ENCODE peak calls at places on chromosomes 3 and 15, in nine cellular contexts. One of them, this sample, is unnamed.
A peak's percentile ranks its signal among the peaks of the same experiment; 100 is the strongest.

GRCh38 chr15:58559904-58560588 is 128.3 kb downstream of the LIPC start:
- DNase-seq in body of pancreas: no peak
- DNase-seq in tibial artery: no peak
- DNase-seq in CD8-positive, alpha-beta T cell: no peak
- DNase-seq in psoas muscle: no peak
- DNase-seq in ovary: no peak
- DNase-seq in ascending aorta: no peak
- DNase-seq in uterus: no peak
- DNase-seq in PC-3: no peak
- DNase-seq in this sample: no peak

GRCh38 chr15:95609096-95609495 is 721.4 kb upstream of the NR2F2 start:
- DNase-seq in ascending aorta: no peak
- DNase-seq in body of pancreas: no peak
- DNase-seq in tibial artery: no peak
- DNase-seq in PC-3: peak; percentile 31
- DNase-seq in CD8-positive, alpha-beta T cell: no peak
- DNase-seq in psoas muscle: no peak
- DNase-seq in ovary: no peak
- DNase-seq in uterus: no peak
- DNase-seq in this sample: no peak

GRCh38 chr3:171183042-171183441 is 156.5 kb upstream of the SLC2A2 start:
- DNase-seq in CD8-positive, alpha-beta T cell: no peak
- DNase-seq in PC-3: peak; percentile 65
- DNase-seq in uterus: no peak
- DNase-seq in ascending aorta: no peak
- DNase-seq in tibial artery: no peak
- DNase-seq in body of pancreas: peak; percentile 42
- DNase-seq in psoas muscle: no peak
- DNase-seq in ovary: no peak
- DNase-seq in this sample: no peak

GRCh38 chr3:14822875-14823807 is 4.4 kb downstream of the FGD5 start:
- DNase-seq in CD8-positive, alpha-beta T cell: no peak
- DNase-seq in uterus: no peak
- DNase-seq in ovary: no peak
- DNase-seq in psoas muscle: peak; percentile 28
- DNase-seq in PC-3: no peak
- DNase-seq in body of pancreas: no peak
- DNase-seq in tibial artery: no peak
- DNase-seq in ascending aorta: no peak
- DNase-seq in this sample: no peak

GRCh38 chr3:188943591-188943990 is 228.2 kb upstream of the TPRG1 start:
- DNase-seq in tibial artery: no peak
- DNase-seq in PC-3: no peak
- DNase-seq in psoas muscle: no peak
- DNase-seq in uterus: no peak
- DNase-seq in ovary: no peak
- DNase-seq in ascending aorta: no peak
- DNase-seq in CD8-positive, alpha-beta T cell: no peak
- DNase-seq in body of pancreas: no peak
- DNase-seq in this sample: no peak

GRCh38 chr3:141268791-141269190 is 37.2 kb downstream of the PXYLP1 start:
- DNase-seq in body of pancreas: no peak
- DNase-seq in ovary: no peak
- DNase-seq in CD8-positive, alpha-beta T cell: no peak
- DNase-seq in psoas muscle: no peak
- DNase-seq in ascending aorta: no peak
- DNase-seq in tibial artery: peak; percentile 48
- DNase-seq in uterus: no peak
- DNase-seq in PC-3: no peak
- DNase-seq in this sample: no peak

GRCh38 chr3:197368330-197368729 is 69.9 kb upstream of the DLG1 start:
- DNase-seq in ascending aorta: no peak
- DNase-seq in ovary: no peak
- DNase-seq in tibial artery: peak; percentile 21
- DNase-seq in PC-3: no peak
- DNase-seq in uterus: no peak
- DNase-seq in psoas muscle: no peak
- DNase-seq in CD8-positive, alpha-beta T cell: no peak
- DNase-seq in body of pancreas: no peak
- DNase-seq in this sample: peak; percentile 6

GRCh38 chr3:48435774-48436476 is 4.0 kb downstream of the CCDC51 start:
- DNase-seq in ovary: peak; percentile 91
- DNase-seq in uterus: peak; percentile 85
- DNase-seq in psoas muscle: peak; percentile 89
- DNase-seq in CD8-positive, alpha-beta T cell: peak; percentile 88
- DNase-seq in ascending aorta: no peak
- DNase-seq in PC-3: peak; percentile 88
- DNase-seq in body of pancreas: peak; percentile 91
- DNase-seq in tibial artery: peak; percentile 92
- DNase-seq in this sample: peak; percentile 76

GRCh38 chr3:45878124-45878523 is 8.2 kb upstream of the CCR9 start:
- DNase-seq in PC-3: no peak
- DNase-seq in ovary: no peak
- DNase-seq in uterus: no peak
- DNase-seq in body of pancreas: no peak
- DNase-seq in CD8-positive, alpha-beta T cell: no peak
- DNase-seq in psoas muscle: no peak
- DNase-seq in ascending aorta: no peak
- DNase-seq in tibial artery: no peak
- DNase-seq in this sample: no peak

GRCh38 chr3:6631376-6631775 is 229.5 kb upstream of the GRM7 start:
- DNase-seq in body of pancreas: no peak
- DNase-seq in psoas muscle: no peak
- DNase-seq in ascending aorta: no peak
- DNase-seq in PC-3: no peak
- DNase-seq in tibial artery: no peak
- DNase-seq in uterus: no peak
- DNase-seq in CD8-positive, alpha-beta T cell: no peak
- DNase-seq in ovary: no peak
- DNase-seq in this sample: no peak

GRCh38 chr3:133301194-133301593 is 98.7 kb upstream of the BFSP2 start:
- DNase-seq in ovary: no peak
- DNase-seq in tibial artery: no peak
- DNase-seq in ascending aorta: no peak
- DNase-seq in uterus: no peak
- DNase-seq in body of pancreas: no peak
- DNase-seq in CD8-positive, alpha-beta T cell: no peak
- DNase-seq in PC-3: peak; percentile 49
- DNase-seq in psoas muscle: no peak
- DNase-seq in this sample: no peak

GRCh38 chr15:36954486-36954885 is 145.9 kb downstream of the MEIS2 start:
- DNase-seq in ascending aorta: no peak
- DNase-seq in psoas muscle: no peak
- DNase-seq in uterus: no peak
- DNase-seq in ovary: no peak
- DNase-seq in CD8-positive, alpha-beta T cell: no peak
- DNase-seq in tibial artery: no peak
- DNase-seq in body of pancreas: no peak
- DNase-seq in PC-3: peak; percentile 17
- DNase-seq in this sample: no peak
- H3K4me1 ChIP-seq in ascending aorta: no peaks in the 10 kb centered on the region
- H3K4me1 ChIP-seq in psoas muscle: no peaks in the 10 kb centered on the region
- H3K4me1 ChIP-seq in uterus: no peaks in the 10 kb centered on the region
- H3K4me1 ChIP-seq in ovary: no peaks in the 10 kb centered on the region
- H3K4me1 ChIP-seq in CD8-positive, alpha-beta T cell: no peaks in the 10 kb centered on the region
- H3K4me1 ChIP-seq in tibial artery: no peaks in the 10 kb centered on the region
- H3K4me1 ChIP-seq in body of pancreas: peaks cover 3% of the 10 kb centered on the region
- H3K4me1 ChIP-seq in PC-3: no peaks in the 10 kb centered on the region
- H3K4me1 ChIP-seq in this sample: no peaks in the 10 kb centered on the region

DNA sequence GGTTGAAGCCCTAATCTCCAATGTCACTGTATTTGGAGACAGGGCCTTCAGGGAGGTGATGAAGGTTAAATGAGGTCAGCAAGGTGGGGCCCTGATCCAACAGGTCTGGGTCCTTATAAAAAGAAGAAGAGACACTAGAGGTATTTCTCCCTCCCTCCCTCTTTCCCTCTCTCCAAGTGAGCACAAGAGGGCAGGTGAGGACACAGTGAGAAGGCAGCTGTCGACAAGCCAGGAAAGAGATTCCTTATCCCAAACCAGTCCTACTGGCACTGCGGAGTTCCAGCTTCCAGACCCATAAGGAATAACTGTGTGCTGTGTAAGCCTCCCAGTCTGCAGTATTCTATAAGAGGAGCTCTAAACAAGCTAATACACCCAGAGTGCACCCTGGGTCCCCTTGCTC is 134.7 kb downstream of the ADAMTS17 start:
- DNase-seq in uterus: no peak
- DNase-seq in PC-3: peak; percentile 22
- DNase-seq in ovary: no peak
- DNase-seq in psoas muscle: no peak
- DNase-seq in ascending aorta: no peak
- DNase-seq in tibial artery: no peak
- DNase-seq in CD8-positive, alpha-beta T cell: no peak
- DNase-seq in body of pancreas: peak; percentile 70
- DNase-seq in this sample: no peak
- H3K4me1 ChIP-seq in uterus: no peaks in the 10 kb centered on the region
- H3K4me1 ChIP-seq in PC-3: peaks cover 10% of the 10 kb centered on the region
- H3K4me1 ChIP-seq in ovary: peaks cover 11% of the 10 kb centered on the region
- H3K4me1 ChIP-seq in psoas muscle: peaks cover 23% of the 10 kb centered on the region
- H3K4me1 ChIP-seq in ascending aorta: no peaks in the 10 kb centered on the region
- H3K4me1 ChIP-seq in tibial artery: no peaks in the 10 kb centered on the region
- H3K4me1 ChIP-seq in CD8-positive, alpha-beta T cell: peaks cover 5% of the 10 kb centered on the region
- H3K4me1 ChIP-seq in body of pancreas: peaks cover 62% of the 10 kb centered on the region
- H3K4me1 ChIP-seq in this sample: no peaks in the 10 kb centered on the region

GRCh38 chr15:84911879-84912660 is 27.6 kb downstream of the SLC28A1 start:
- DNase-seq in ascending aorta: peak; percentile 89
- DNase-seq in ovary: peak; percentile 95
- DNase-seq in uterus: peak; percentile 95
- DNase-seq in CD8-positive, alpha-beta T cell: no peak
- DNase-seq in tibial artery: peak; percentile 99
- DNase-seq in psoas muscle: peak; percentile 95
- DNase-seq in body of pancreas: peak; percentile 92
- DNase-seq in PC-3: peak; percentile 96
- DNase-seq in this sample: no peak
- H3K4me1 ChIP-seq in ascending aorta: peaks cover 32% of the 10 kb centered on the region
- H3K4me1 ChIP-seq in ovary: peaks cover 23% of the 10 kb centered on the region
- H3K4me1 ChIP-seq in uterus: peaks cover 17% of the 10 kb centered on the region
- H3K4me1 ChIP-seq in CD8-positive, alpha-beta T cell: no peaks in the 10 kb centered on the region
- H3K4me1 ChIP-seq in tibial artery: peaks cover 51% of the 10 kb centered on the region
- H3K4me1 ChIP-seq in psoas muscle: peaks cover 56% of the 10 kb centered on the region
- H3K4me1 ChIP-seq in body of pancreas: peaks cover 61% of the 10 kb centered on the region
- H3K4me1 ChIP-seq in PC-3: peaks cover 69% of the 10 kb centered on the region
- H3K4me1 ChIP-seq in this sample: no peaks in the 10 kb centered on the region

DNA sequence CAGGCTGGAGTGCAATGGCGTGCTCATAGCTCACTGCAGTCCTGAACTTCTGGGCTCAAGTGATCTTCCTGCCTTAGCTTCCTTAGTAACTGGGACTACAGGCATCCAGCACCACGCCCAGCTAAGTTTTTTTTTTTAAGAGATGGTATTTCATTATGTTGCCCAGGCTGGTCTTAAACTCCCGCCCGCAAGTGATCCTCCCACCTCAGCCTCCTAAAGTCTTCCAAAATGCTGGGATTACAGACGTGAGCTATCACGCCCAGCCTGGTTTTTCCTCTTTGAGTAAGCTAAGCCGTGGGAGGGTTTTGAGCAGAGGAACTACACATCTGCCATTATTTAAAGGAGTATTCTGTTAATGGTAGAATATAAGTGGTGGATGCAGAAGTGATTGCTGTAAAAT is 7.4 kb upstream of the LRRFIP2 start:
- DNase-seq in ovary: no peak
- DNase-seq in tibial artery: no peak
- DNase-seq in body of pancreas: no peak
- DNase-seq in ascending aorta: no peak
- DNase-seq in uterus: no peak
- DNase-seq in PC-3: peak; percentile 61
- DNase-seq in CD8-positive, alpha-beta T cell: no peak
- DNase-seq in psoas muscle: no peak
- DNase-seq in this sample: no peak
- H3K4me1 ChIP-seq in ovary: peaks cover 9% of the 10 kb centered on the region
- H3K4me1 ChIP-seq in tibial artery: peaks cover 14% of the 10 kb centered on the region
- H3K4me1 ChIP-seq in body of pancreas: peaks cover 12% of the 10 kb centered on the region
- H3K4me1 ChIP-seq in ascending aorta: no peaks in the 10 kb centered on the region
- H3K4me1 ChIP-seq in uterus: peaks cover 8% of the 10 kb centered on the region
- H3K4me1 ChIP-seq in PC-3: peaks cover 63% of the 10 kb centered on the region
- H3K4me1 ChIP-seq in CD8-positive, alpha-beta T cell: peaks cover 12% of the 10 kb centered on the region
- H3K4me1 ChIP-seq in psoas muscle: peaks cover 58% of the 10 kb centered on the region
- H3K4me1 ChIP-seq in this sample: peaks cover 13% of the 10 kb centered on the region

GRCh38 chr15:62244762-62245161 is 79.7 kb upstream of the C2CD4B start:
- DNase-seq in uterus: no peak
- DNase-seq in ovary: no peak
- DNase-seq in tibial artery: no peak
- DNase-seq in psoas muscle: no peak
- DNase-seq in ascending aorta: no peak
- DNase-seq in PC-3: no peak
- DNase-seq in body of pancreas: peak; percentile 45
- DNase-seq in CD8-positive, alpha-beta T cell: no peak
- DNase-seq in this sample: no peak
- H3K4me1 ChIP-seq in uterus: no peaks in the 10 kb centered on the region
- H3K4me1 ChIP-seq in ovary: no peaks in the 10 kb centered on the region
- H3K4me1 ChIP-seq in tibial artery: no peaks in the 10 kb centered on the region
- H3K4me1 ChIP-seq in psoas muscle: no peaks in the 10 kb centered on the region
- H3K4me1 ChIP-seq in ascending aorta: no peaks in the 10 kb centered on the region
- H3K4me1 ChIP-seq in PC-3: no peaks in the 10 kb centered on the region
- H3K4me1 ChIP-seq in body of pancreas: no peaks in the 10 kb centered on the region
- H3K4me1 ChIP-seq in CD8-positive, alpha-beta T cell: no peaks in the 10 kb centered on the region
- H3K4me1 ChIP-seq in this sample: no peaks in the 10 kb centered on the region

GRCh38 chr3:114445233-114445632 is 151.4 kb downstream of the TIGIT start:
- DNase-seq in uterus: no peak
- DNase-seq in ovary: no peak
- DNase-seq in CD8-positive, alpha-beta T cell: no peak
- DNase-seq in ascending aorta: no peak
- DNase-seq in tibial artery: no peak
- DNase-seq in psoas muscle: no peak
- DNase-seq in body of pancreas: no peak
- DNase-seq in PC-3: no peak
- DNase-seq in this sample: no peak
- H3K4me1 ChIP-seq in uterus: no peaks in the 10 kb centered on the region
- H3K4me1 ChIP-seq in ovary: peaks cover 11% of the 10 kb centered on the region
- H3K4me1 ChIP-seq in CD8-positive, alpha-beta T cell: no peaks in the 10 kb centered on the region
- H3K4me1 ChIP-seq in ascending aorta: no peaks in the 10 kb centered on the region
- H3K4me1 ChIP-seq in tibial artery: peaks cover 13% of the 10 kb centered on the region
- H3K4me1 ChIP-seq in psoas muscle: peaks cover 85% of the 10 kb centered on the region
- H3K4me1 ChIP-seq in body of pancreas: peaks cover 42% of the 10 kb centered on the region
- H3K4me1 ChIP-seq in PC-3: no peaks in the 10 kb centered on the region
- H3K4me1 ChIP-seq in this sample: peaks cover 37% of the 10 kb centered on the region

GRCh38 chr3:179268400-179269051 is 17.6 kb upstream of the KCNMB3 start:
- DNase-seq in ascending aorta: no peak
- DNase-seq in psoas muscle: no peak
- DNase-seq in body of pancreas: no peak
- DNase-seq in CD8-positive, alpha-beta T cell: no peak
- DNase-seq in PC-3: no peak
- DNase-seq in uterus: no peak
- DNase-seq in ovary: no peak
- DNase-seq in tibial artery: no peak
- DNase-seq in this sample: no peak
- H3K4me1 ChIP-seq in ascending aorta: no peaks in the 10 kb centered on the region
- H3K4me1 ChIP-seq in psoas muscle: no peaks in the 10 kb centered on the region
- H3K4me1 ChIP-seq in body of pancreas: no peaks in the 10 kb centered on the region
- H3K4me1 ChIP-seq in CD8-positive, alpha-beta T cell: no peaks in the 10 kb centered on the region
- H3K4me1 ChIP-seq in PC-3: no peaks in the 10 kb centered on the region
- H3K4me1 ChIP-seq in uterus: no peaks in the 10 kb centered on the region
- H3K4me1 ChIP-seq in ovary: no peaks in the 10 kb centered on the region
- H3K4me1 ChIP-seq in tibial artery: no peaks in the 10 kb centered on the region
- H3K4me1 ChIP-seq in this sample: peaks cover 3% of the 10 kb centered on the region

This sample was measured in HAP-1.